ENCODE peak calls at places on chromosomes 6 and 20, in eight cellular contexts. C is NCI-H1436; O is posterior cingulate gyrus; W is left ventricle myocardium inferior; P is adrenal gland; J is activated CD4-positive, alpha-beta T cell treated with anti-CD3 and anti-CD28 coated beads, Interleukin-2, amount 50 U/mL, for 1 hour; D is hypothalamus; L is Panc1. U is an unnamed sample.

GRCh38 chr20:25237610-25238318 is 10.1 kb upstream of the PYGB start:
- DNase-seq in C (no peak), O (no peak), W (no peak), P (peak; percentile 79), J (no peak), D (no peak), L (peak; percentile 97), U (peak; percentile 100)

GRCh38 chr6:125314019-125314581 is 12.3 kb upstream of the HDDC2 start:
- DNase-seq in C (peak; percentile 18), O (peak; percentile 46), W (peak; percentile 56), P (peak; percentile 83), J (peak; percentile 18), D (peak; percentile 71), L (peak; percentile 36), U (peak; percentile 62)

GRCh38 chr6:166959906-166960608 is 3.7 kb upstream of the RNASET2 start:
- DNase-seq in C (no peak), O (no peak), W (no peak), P (no peak), J (no peak), D (no peak), L (no peak), U (no peak)

GRCh38 chr20:36085686-36086267 is 68.8 kb upstream of the EPB41L1 start:
- DNase-seq in C (no peak), O (no peak), W (no peak), P (no peak), J (no peak), D (no peak), L (peak; percentile 85), U (peak; percentile 93)

GRCh38 chr6:45433533-45434400 is 56.0 kb upstream of the SUPT3H start:
- DNase-seq in C (no peak), O (no peak), W (no peak), P (no peak), J (no peak), D (no peak), L (no peak), U (no peak)

GRCh38 chr20:36093025-36093803 is 61.3 kb upstream of the EPB41L1 start:
- DNase-seq in C (no peak), O (peak; percentile 62), W (peak; percentile 58), P (peak; percentile 78), J (peak; percentile 34), D (peak; percentile 40), L (no peak), U (peak; percentile 52)

GRCh38 chr6:24749292-24749691 is 25.4 kb upstream of the GMNN start:
- DNase-seq in C (no peak), O (no peak), W (no peak), P (no peak), J (no peak), D (no peak), L (no peak), U (no peak)

GRCh38 chr20:41524980-41525613 is 93.1 kb downstream of the CHD6 start:
- DNase-seq in C (no peak), O (peak; percentile 80), W (peak; percentile 83), P (peak; percentile 90), J (no peak), D (peak; percentile 24), L (no peak), U (no peak)

GRCh38 chr20:45611054-45611453 is 18.5 kb upstream of the WFDC10A start:
- DNase-seq in C (no peak), O (no peak), W (no peak), P (no peak), J (no peak), D (no peak), L (no peak), U (peak; percentile 85)

GRCh38 chr6:68339488-68339887 is 295.6 kb upstream of the ADGRB3 start:
- DNase-seq in C (peak; percentile 2), O (no peak), W (no peak), P (no peak), J (no peak), D (no peak), L (no peak), U (no peak)

GRCh38 chr6:166608819-166609218 is 18.2 kb downstream of the RPS6KA2 start:
- DNase-seq in C (no peak), O (no peak), W (no peak), P (no peak), J (no peak), D (no peak), L (no peak), U (no peak)

GRCh38 chr6:98843274-98844243 is 9.2 kb downstream of the POU3F2 start:
- DNase-seq in C (no peak), O (no peak), W (no peak), P (no peak), J (no peak), D (no peak), L (no peak), U (no peak)

GRCh38 chr20:54133434-54134427 is 40.1 kb downstream of the CYP24A1 start:
- DNase-seq in C (no peak), O (no peak), W (no peak), P (no peak), J (no peak), D (peak; percentile 7), L (no peak), U (peak; percentile 91)

GRCh38 chr6:136994782-136995181 is 50.0 kb downstream of the IL20RA start:
- DNase-seq in C (no peak), O (no peak), W (no peak), P (no peak), J (no peak), D (no peak), L (no peak), U (peak; percentile 8)